ENCODE peak calls at places on chromosomes 2 and 18, in five cellular contexts. A is Peyer's patch, L is WERI-Rb-1, E is uterus, V is cardiac muscle cell. G is an unnamed sample.

GRCh38 chr2:241074065-241074818 is 27.8 kb downstream of the MTERF4 start:
- DNase-seq in E (no peak), V (no peak), A (no peak), L (no peak), G (no peak)

GRCh38 chr2:39728941-39729351 is 50.1 kb downstream of the THUMPD2 start:
- DNase-seq in E (no peak), V (peak; percentile 60), A (no peak), L (peak; percentile 58), G (no peak)

GRCh38 chr2:120291464-120292311 is 39.0 kb downstream of the RALB start:
- DNase-seq in E (no peak), V (peak; percentile 55), A (no peak), L (no peak), G (no peak)

GRCh38 chr2:237403024-237403882 is 10.7 kb downstream of the COL6A3 start:
- DNase-seq in L (no peak), A (no peak), E (peak; percentile 41), V (peak; percentile 61), G (no peak)

GRCh38 chr18:23631312-23631711 is 31.4 kb downstream of the ANKRD29 start:
- DNase-seq in A (no peak), V (no peak), E (no peak), L (no peak), G (no peak)

GRCh38 chr2:120391905-120392665 is 46.1 kb downstream of the INHBB start:
- DNase-seq in V (no peak), A (no peak), E (no peak), L (no peak), G (no peak)

GRCh38 chr2:65382776-65383357 is 49.5 kb downstream of the SPRED2 start:
- DNase-seq in E (peak; percentile 56), L (no peak), V (peak; percentile 87), A (peak; percentile 69), G (peak; percentile 90)

GRCh38 chr2:207869784-207870778 is 100.4 kb upstream of the FZD5 start:
- DNase-seq in A (no peak), L (no peak), E (no peak), V (peak; percentile 63), G (no peak)

GRCh38 chr2:44965684-44966083 is 24.2 kb downstream of the SIX3 start:
- DNase-seq in A (no peak), V (no peak), E (no peak), L (no peak), G (no peak)

GRCh38 chr2:204434660-204435462 is 110.4 kb upstream of the PARD3B start:
- DNase-seq in V (no peak), L (no peak), E (no peak), A (no peak), G (no peak)

GRCh38 chr2:206212673-206213513 is 53.2 kb downstream of the EEF1B2 start:
- DNase-seq in V (peak; percentile 80), L (no peak), E (no peak), A (no peak), G (no peak)

GRCh38 chr2:187150667-187151066 is 297.4 kb downstream of the CALCRL start:
- DNase-seq in A (no peak), L (no peak), E (no peak), V (peak; percentile 29), G (no peak)

GRCh38 chr2:38512211-38512610 is 90.5 kb downstream of the HNRNPLL start:
- DNase-seq in E (no peak), V (no peak), A (no peak), L (no peak), G (no peak)

GRCh38 chr18:53191634-53192033 is 851.6 kb downstream of the DCC start:
- DNase-seq in E (no peak), V (no peak), A (no peak), L (no peak), G (no peak)

GRCh38 chr2:67400560-67401464 is 3.7 kb downstream of the ETAA1 start:
- DNase-seq in L (no peak), A (no peak), V (no peak), E (no peak), G (no peak)

GRCh38 chr2:138787053-138787666 is 7.0 kb upstream of the NXPH2 start:
- DNase-seq in E (no peak), V (peak; percentile 57), A (no peak), L (no peak), G (peak; percentile 4)

GRCh38 chr2:7825591-7826312 is 856.1 kb upstream of the ID2 start:
- DNase-seq in L (no peak), V (no peak), E (no peak), A (no peak), G (peak; percentile 66)

GRCh38 chr2:42059261-42059898 is 11.6 kb downstream of the PKDCC start:
- DNase-seq in V (no peak), E (no peak), A (no peak), L (no peak), G (no peak)

GRCh38 chr18:75142677-75143076 is 66.3 kb downstream of the PTGR3 start:
- DNase-seq in A (no peak), V (no peak), L (peak; percentile 2), E (no peak), G (no peak)

GRCh38 chr18:31211047-31211446 is 48.4 kb upstream of the DSC1 start:
- DNase-seq in V (no peak), A (no peak), L (no peak), E (no peak), G (no peak)

GRCh38 chr2:40401896-40402295 is 50.0 kb downstream of the SLC8A1 start:
- DNase-seq in E (no peak), L (no peak), A (no peak), V (peak; percentile 84), G (no peak)

GRCh38 chr2:12169060-12169406 is 422.6 kb downstream of the LPIN1 start:
- DNase-seq in A (no peak), E (peak; percentile 62), V (peak; percentile 86), L (no peak), G (no peak)

GRCh38 chr2:153872311-153873061 is 764 bp downstream of the GALNT13 start:
- DNase-seq in A (no peak), V (no peak), L (peak; percentile 20), E (no peak), G (no peak)

GRCh38 chr2:43472527-43473194 is 123.2 kb downstream of the THADA start:
- DNase-seq in A (no peak), V (no peak), E (no peak), L (no peak), G (no peak)

GRCh38 chr2:26139269-26140183 is 33.4 kb upstream of the GAREM2 start:
- DNase-seq in E (no peak), V (no peak), L (no peak), A (no peak), G (no peak)

GRCh38 chr2:26148501-26148900 is 24.4 kb upstream of the GAREM2 start:
- DNase-seq in E (no peak), L (no peak), V (peak; percentile 50), A (no peak), G (no peak)

GRCh38 chr2:26141145-26141769 is 31.6 kb upstream of the GAREM2 start:
- DNase-seq in L (no peak), E (no peak), V (no peak), A (no peak), G (peak; percentile 9)

GRCh38 chr2:26144953-26145680 is 27.8 kb upstream of the GAREM2 start:
- DNase-seq in V (peak; percentile 74), A (peak; percentile 48), E (peak; percentile 40), L (peak; percentile 80), G (peak; percentile 19)

GRCh38 chr2:26144031-26144430 is 28.9 kb upstream of the GAREM2 start:
- DNase-seq in A (no peak), V (no peak), L (no peak), E (no peak), G (no peak)
- H3K4me3 ChIP-seq in A (no peak overlapping the region), V (no peak overlapping the region), L (no peak overlapping the region), E (no peak overlapping the region), G (no peak overlapping the region)

GRCh38 chr2:127559454-127559853 is 24.0 kb downstream of the MYO7B start:
- DNase-seq in A (no peak), L (no peak), V (no peak), E (no peak), G (no peak)

GRCh38 chr2:127561371-127561770 is 25.9 kb downstream of the MYO7B start:
- DNase-seq in A (no peak), E (no peak), V (no peak), L (no peak), G (no peak)

GRCh38 chr2:127558911-127559310 is 23.4 kb downstream of the MYO7B start:
- DNase-seq in A (no peak), L (no peak), V (no peak), E (no peak), G (no peak)

GRCh38 chr2:127560929-127561275 is 25.4 kb downstream of the MYO7B start:
- DNase-seq in V (no peak), A (no peak), L (no peak), E (no peak), G (no peak)

DNA sequence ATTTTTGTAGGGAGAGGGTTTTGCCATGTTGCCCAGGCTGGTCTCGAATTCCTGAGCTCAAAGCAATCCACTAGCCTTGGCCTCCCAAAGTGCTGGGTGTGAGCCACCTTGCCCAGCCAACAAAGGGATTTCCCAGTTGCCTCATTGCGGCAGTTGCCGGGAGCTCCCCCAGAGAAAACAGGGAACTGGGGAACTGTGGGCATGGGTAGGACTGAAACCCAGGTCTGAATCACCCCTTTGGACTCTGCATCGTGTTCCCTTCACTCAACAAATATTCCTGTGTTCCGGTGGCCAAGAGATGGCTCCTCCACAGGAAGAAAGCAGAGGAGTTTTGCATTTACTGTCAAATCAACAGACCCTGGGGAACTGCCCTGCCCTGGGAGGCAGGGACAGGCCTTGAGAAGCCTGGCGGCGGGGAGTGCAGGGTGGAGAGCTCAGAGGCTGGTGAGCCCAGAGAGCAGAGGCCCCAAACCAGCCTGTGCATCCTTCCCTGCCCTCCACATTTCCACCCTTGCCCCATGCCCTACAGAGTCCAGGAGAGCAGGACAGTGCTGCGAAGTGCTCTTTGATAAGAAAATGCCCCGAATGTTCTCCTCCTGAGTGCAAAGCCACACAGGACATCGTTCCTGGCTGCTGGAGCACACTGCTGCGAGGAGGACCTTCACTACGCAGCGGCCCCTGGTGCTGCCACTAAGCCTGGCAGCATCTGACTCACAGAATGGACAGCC is 24.9 kb downstream of the MYO7B start:
- DNase-seq in A (no peak), L (no peak), V (no peak), E (no peak), G (no peak)
- TF ChIP-seq CTCF in A (no peak), L (no peak), V (no peak), E (no peak), G (no peak)

GRCh38 chr18:59787998-59788875 is 91.0 kb upstream of the CCBE1 start:
- DNase-seq in V (peak; percentile 80), E (peak; percentile 21), L (no peak), A (no peak), G (no peak)
- H3K4me3 ChIP-seq in V (no peak overlapping the region), E (no peak overlapping the region), L (no peak overlapping the region), A (no peak overlapping the region), G (no peak overlapping the region)

GRCh38 chr2:175805442-175806114 is 196.5 kb downstream of the LNPK start:
- DNase-seq in E (no peak), A (no peak), V (peak; percentile 19), L (no peak), G (no peak)
- TF ChIP-seq CTCF in E (no peak), A (no peak), V (no peak), L (no peak), G (no peak)

GRCh38 chr2:113889471-113890252 is at the start of gene ACTR3:
- DNase-seq in A (peak; percentile 95), L (peak; percentile 98), E (peak; percentile 97), V (peak; percentile 100), G (peak; percentile 99)

GRCh38 chr2:113888641-113889470 is 1.0 kb upstream of the ACTR3 start:
- DNase-seq in V (no peak), A (no peak), L (peak; percentile 78), E (no peak), G (no peak)

GRCh38 chr2:113890253-113891235 is 655 bp downstream of the ACTR3 start:
- DNase-seq in V (peak; percentile 86), E (peak; percentile 63), L (peak; percentile 24), A (peak; percentile 81), G (peak; percentile 72)

GRCh38 chr2:113886479-113887383 is 3.2 kb upstream of the ACTR3 start:
- DNase-seq in V (peak; percentile 83), E (no peak), A (peak; percentile 87), L (no peak), G (peak; percentile 80)

GRCh38 chr2:113887393-113887792 is 2.5 kb upstream of the ACTR3 start:
- DNase-seq in A (no peak), E (no peak), V (no peak), L (no peak), G (peak; percentile 26)
- H3K4me3 ChIP-seq in A (no peak overlapping the region), E (no peak overlapping the region), V (no peak overlapping the region), L (no peak overlapping the region), G (peak overlapping the region; percentile 66)

G was measured in GM06990.